ENCODE peak calls at places on chromosomes 6 and 20, in seven cellular contexts. One of them, this sample, is unnamed.

GRCh38 chr20:61985096-61985495 is 80.6 kb downstream of the TAF4 start:
- DNase-seq in CD8-positive, alpha-beta T cell: no peak
- DNase-seq in neuronal stem cell: no peak
- DNase-seq in fibroblast of the aortic adventitia: no peak
- DNase-seq in pancreas: no peak
- DNase-seq in cardiac muscle cell: no peak
- DNase-seq in adrenal gland: no peak
- DNase-seq in this sample: no peak

GRCh38 chr6:157879034-157879872 is 56.2 kb downstream of the SNX9 start:
- DNase-seq in CD8-positive, alpha-beta T cell: no peak
- DNase-seq in neuronal stem cell: no peak
- DNase-seq in fibroblast of the aortic adventitia: no peak
- DNase-seq in pancreas: no peak
- DNase-seq in cardiac muscle cell: no peak
- DNase-seq in adrenal gland: no peak
- DNase-seq in this sample: peak

GRCh38 chr20:59775221-59776055 is 158.0 kb downstream of the SYCP2 start:
- DNase-seq in CD8-positive, alpha-beta T cell: no peak
- DNase-seq in neuronal stem cell: no peak
- DNase-seq in fibroblast of the aortic adventitia: no peak
- DNase-seq in pancreas: peak
- DNase-seq in cardiac muscle cell: no peak
- DNase-seq in adrenal gland: no peak
- DNase-seq in this sample: no peak

GRCh38 chr6:150894935-150895686 is 29.6 kb downstream of the MTHFD1L start:
- DNase-seq in CD8-positive, alpha-beta T cell: no peak
- DNase-seq in neuronal stem cell: no peak
- DNase-seq in fibroblast of the aortic adventitia: peak
- DNase-seq in pancreas: no peak
- DNase-seq in cardiac muscle cell: peak
- DNase-seq in adrenal gland: no peak
- DNase-seq in this sample: no peak

GRCh38 chr6:5738211-5738610 is 268.5 kb downstream of the NRN1 start:
- DNase-seq in CD8-positive, alpha-beta T cell: no peak
- DNase-seq in neuronal stem cell: no peak
- DNase-seq in fibroblast of the aortic adventitia: no peak
- DNase-seq in pancreas: no peak
- DNase-seq in cardiac muscle cell: no peak
- DNase-seq in adrenal gland: no peak
- DNase-seq in this sample: no peak

GRCh38 chr6:140560671-140561070 is 1186.2 kb upstream of the CITED2 start:
- DNase-seq in CD8-positive, alpha-beta T cell: no peak
- DNase-seq in neuronal stem cell: no peak
- DNase-seq in fibroblast of the aortic adventitia: no peak
- DNase-seq in pancreas: no peak
- DNase-seq in cardiac muscle cell: no peak
- DNase-seq in adrenal gland: no peak
- DNase-seq in this sample: no peak

GRCh38 chr20:17624070-17624469 is 54.2 kb downstream of the DSTN start:
- DNase-seq in CD8-positive, alpha-beta T cell: no peak
- DNase-seq in neuronal stem cell: no peak
- DNase-seq in fibroblast of the aortic adventitia: no peak
- DNase-seq in pancreas: no peak
- DNase-seq in cardiac muscle cell: no peak
- DNase-seq in adrenal gland: no peak
- DNase-seq in this sample: no peak

GRCh38 chr6:14799928-14800327 is 445.9 kb upstream of the JARID2 start:
- DNase-seq in CD8-positive, alpha-beta T cell: no peak
- DNase-seq in neuronal stem cell: peak
- DNase-seq in fibroblast of the aortic adventitia: peak
- DNase-seq in pancreas: peak
- DNase-seq in cardiac muscle cell: peak
- DNase-seq in adrenal gland: peak
- DNase-seq in this sample: no peak

GRCh38 chr6:69416739-69417138 is 380.1 kb downstream of the LMBRD1 start:
- DNase-seq in CD8-positive, alpha-beta T cell: no peak
- DNase-seq in neuronal stem cell: no peak
- DNase-seq in fibroblast of the aortic adventitia: no peak
- DNase-seq in pancreas: no peak
- DNase-seq in cardiac muscle cell: no peak
- DNase-seq in adrenal gland: peak
- DNase-seq in this sample: no peak

GRCh38 chr6:89792881-89793280 is 26.7 kb downstream of the MDN1 start:
- DNase-seq in CD8-positive, alpha-beta T cell: no peak
- DNase-seq in neuronal stem cell: no peak
- DNase-seq in fibroblast of the aortic adventitia: no peak
- DNase-seq in pancreas: no peak
- DNase-seq in cardiac muscle cell: peak
- DNase-seq in adrenal gland: peak
- DNase-seq in this sample: no peak

GRCh38 chr20:21272279-21272678 is 30.9 kb upstream of the XRN2 start:
- DNase-seq in CD8-positive, alpha-beta T cell: no peak
- DNase-seq in neuronal stem cell: no peak
- DNase-seq in fibroblast of the aortic adventitia: peak
- DNase-seq in pancreas: no peak
- DNase-seq in cardiac muscle cell: no peak
- DNase-seq in adrenal gland: no peak
- DNase-seq in this sample: no peak

GRCh38 chr20:47854687-47855212 is 69.5 kb upstream of the SULF2 start:
- DNase-seq in CD8-positive, alpha-beta T cell: no peak
- DNase-seq in neuronal stem cell: no peak
- DNase-seq in fibroblast of the aortic adventitia: peak
- DNase-seq in pancreas: no peak
- DNase-seq in cardiac muscle cell: peak
- DNase-seq in adrenal gland: peak
- DNase-seq in this sample: peak

GRCh38 chr20:25081065-25081729 is 744 bp downstream of the VSX1 start:
- DNase-seq in CD8-positive, alpha-beta T cell: peak
- DNase-seq in neuronal stem cell: peak
- DNase-seq in fibroblast of the aortic adventitia: peak
- DNase-seq in pancreas: no peak
- DNase-seq in cardiac muscle cell: peak
- DNase-seq in adrenal gland: peak
- DNase-seq in this sample: no peak

GRCh38 chr6:135830452-135830851 is 21.0 kb upstream of the PDE7B start:
- DNase-seq in CD8-positive, alpha-beta T cell: no peak
- DNase-seq in neuronal stem cell: no peak
- DNase-seq in fibroblast of the aortic adventitia: no peak
- DNase-seq in pancreas: no peak
- DNase-seq in cardiac muscle cell: no peak
- DNase-seq in adrenal gland: no peak
- DNase-seq in this sample: no peak

GRCh38 chr6:109480993-109481480 is 2.0 kb downstream of the ZBTB24 start:
- DNase-seq in CD8-positive, alpha-beta T cell: no peak
- DNase-seq in neuronal stem cell: no peak
- DNase-seq in fibroblast of the aortic adventitia: no peak
- DNase-seq in pancreas: no peak
- DNase-seq in cardiac muscle cell: no peak
- DNase-seq in adrenal gland: no peak
- DNase-seq in this sample: no peak

GRCh38 chr6:149965191-149966020 is 1.7 kb downstream of the ULBP1 start:
- DNase-seq in CD8-positive, alpha-beta T cell: peak
- DNase-seq in neuronal stem cell: no peak
- DNase-seq in fibroblast of the aortic adventitia: no peak
- DNase-seq in pancreas: no peak
- DNase-seq in cardiac muscle cell: peak
- DNase-seq in adrenal gland: no peak
- DNase-seq in this sample: no peak

GRCh38 chr20:58772786-58773185 is 77.9 kb downstream of the GNAS-AS1 start:
- DNase-seq in CD8-positive, alpha-beta T cell: no peak
- DNase-seq in neuronal stem cell: no peak
- DNase-seq in fibroblast of the aortic adventitia: no peak
- DNase-seq in pancreas: no peak
- DNase-seq in cardiac muscle cell: no peak
- DNase-seq in adrenal gland: no peak
- DNase-seq in this sample: no peak
- H3K4me3 ChIP-seq in CD8-positive, alpha-beta T cell: no peak
- H3K4me3 ChIP-seq in neuronal stem cell: no peak
- H3K4me3 ChIP-seq in fibroblast of the aortic adventitia: no peak
- H3K4me3 ChIP-seq in pancreas: no peak
- H3K4me3 ChIP-seq in cardiac muscle cell: no peak
- H3K4me3 ChIP-seq in adrenal gland: no peak
- H3K4me3 ChIP-seq in this sample: no peak

GRCh38 chr20:1810926-1811620 is 84.1 kb upstream of the SIRPA start:
- DNase-seq in CD8-positive, alpha-beta T cell: no peak
- DNase-seq in neuronal stem cell: no peak
- DNase-seq in fibroblast of the aortic adventitia: peak
- DNase-seq in pancreas: no peak
- DNase-seq in cardiac muscle cell: no peak
- DNase-seq in adrenal gland: no peak
- DNase-seq in this sample: no peak

GRCh38 chr20:1810572-1810925 is 84.7 kb upstream of the SIRPA start:
- DNase-seq in CD8-positive, alpha-beta T cell: no peak
- DNase-seq in neuronal stem cell: no peak
- DNase-seq in fibroblast of the aortic adventitia: no peak
- DNase-seq in pancreas: no peak
- DNase-seq in cardiac muscle cell: no peak
- DNase-seq in adrenal gland: no peak
- DNase-seq in this sample: no peak

GRCh38 chr20:1809611-1810510 is 85.3 kb upstream of the SIRPA start:
- DNase-seq in CD8-positive, alpha-beta T cell: peak
- DNase-seq in neuronal stem cell: no peak
- DNase-seq in fibroblast of the aortic adventitia: peak
- DNase-seq in pancreas: no peak
- DNase-seq in cardiac muscle cell: no peak
- DNase-seq in adrenal gland: no peak
- DNase-seq in this sample: no peak

GRCh38 chr20:1813101-1813529 is 82.1 kb upstream of the SIRPA start:
- DNase-seq in CD8-positive, alpha-beta T cell: no peak
- DNase-seq in neuronal stem cell: no peak
- DNase-seq in fibroblast of the aortic adventitia: peak
- DNase-seq in pancreas: no peak
- DNase-seq in cardiac muscle cell: no peak
- DNase-seq in adrenal gland: peak
- DNase-seq in this sample: no peak

DNA sequence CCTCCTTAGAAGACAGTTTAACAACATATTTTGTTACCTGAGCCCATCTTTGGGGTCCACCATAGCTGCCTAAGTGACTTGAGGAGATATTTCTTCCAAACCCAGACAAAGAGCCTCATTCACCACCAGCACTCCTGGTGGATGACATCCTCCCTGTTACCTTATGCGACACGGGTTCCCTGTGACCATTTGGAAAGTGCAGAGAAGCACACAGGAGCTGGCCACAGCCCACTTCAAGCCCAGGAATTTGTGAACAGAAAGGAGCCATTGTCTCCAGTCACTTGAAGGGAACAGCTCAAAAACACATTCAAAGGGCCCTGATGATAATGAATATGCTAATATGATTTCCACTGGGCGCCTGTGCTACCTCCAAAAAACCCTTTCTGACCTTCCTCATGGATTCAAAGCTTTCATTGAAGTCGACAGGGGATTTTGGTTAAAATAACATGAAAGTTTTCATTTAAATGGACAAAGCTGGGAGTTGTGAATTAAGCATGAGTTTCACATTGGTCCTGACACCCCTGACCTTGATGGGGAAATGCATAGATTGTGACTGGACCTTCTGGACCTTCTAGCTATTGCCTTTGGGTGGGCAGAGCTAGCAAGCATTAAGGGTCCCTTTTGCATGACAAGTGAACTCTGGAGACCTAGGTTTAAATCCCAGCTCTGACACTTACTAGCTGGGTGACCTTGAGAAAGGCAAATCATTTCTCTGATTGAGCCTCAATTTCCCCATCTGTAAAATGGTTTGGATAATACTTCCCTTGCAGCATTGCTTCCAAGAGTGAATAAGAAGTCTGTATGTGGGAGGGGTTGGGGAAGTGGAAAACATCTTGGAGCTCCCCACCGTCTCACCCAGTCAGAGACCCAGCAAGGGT is 83.3 kb upstream of the SIRPA start:
- DNase-seq in CD8-positive, alpha-beta T cell: no peak
- DNase-seq in neuronal stem cell: peak
- DNase-seq in fibroblast of the aortic adventitia: no peak
- DNase-seq in pancreas: no peak
- DNase-seq in cardiac muscle cell: no peak
- DNase-seq in adrenal gland: no peak
- DNase-seq in this sample: no peak
- H3K4me3 ChIP-seq in CD8-positive, alpha-beta T cell: no peak
- H3K4me3 ChIP-seq in neuronal stem cell: no peak
- H3K4me3 ChIP-seq in fibroblast of the aortic adventitia: no peak
- H3K4me3 ChIP-seq in pancreas: no peak
- H3K4me3 ChIP-seq in cardiac muscle cell: no peak
- H3K4me3 ChIP-seq in adrenal gland: no peak
- H3K4me3 ChIP-seq in this sample: no peak

DNA sequence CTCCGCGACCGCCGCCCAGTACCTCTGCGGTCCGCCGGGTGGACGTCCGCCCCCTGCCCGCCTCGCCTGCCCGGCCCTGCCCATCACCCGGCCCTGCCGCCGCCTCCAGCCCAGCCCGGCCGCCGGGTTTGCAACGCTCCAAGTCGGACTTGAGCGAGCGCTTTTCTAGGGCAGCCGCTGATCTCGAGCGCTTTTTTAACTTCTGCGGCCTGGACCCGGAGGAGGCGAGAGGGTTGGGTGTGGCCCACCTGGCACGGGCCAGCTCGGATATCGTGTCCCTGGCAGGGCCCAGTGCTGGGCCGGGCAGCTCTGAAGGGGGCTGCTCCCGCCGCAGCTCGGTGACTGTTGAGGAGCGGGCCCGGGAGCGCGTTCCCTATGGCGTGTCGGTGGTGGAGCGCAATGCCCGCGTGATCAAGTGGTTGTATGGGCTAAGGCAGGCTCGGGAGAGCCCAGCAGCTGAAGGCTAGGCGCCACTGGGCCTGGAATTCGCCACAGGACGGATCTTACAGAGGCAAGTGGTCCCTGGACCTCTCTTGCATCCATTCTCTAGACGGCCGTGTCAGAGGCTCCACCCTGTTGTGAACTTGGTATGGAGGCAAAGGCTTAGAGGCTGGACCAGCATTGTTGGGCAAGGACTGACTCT is 11.8 kb downstream of the FAM110A start:
- DNase-seq in CD8-positive, alpha-beta T cell: peak
- DNase-seq in neuronal stem cell: no peak
- DNase-seq in fibroblast of the aortic adventitia: no peak
- DNase-seq in pancreas: no peak
- DNase-seq in cardiac muscle cell: no peak
- DNase-seq in adrenal gland: no peak
- DNase-seq in this sample: no peak
- H3K4me3 ChIP-seq in CD8-positive, alpha-beta T cell: peak
- H3K4me3 ChIP-seq in neuronal stem cell: peak
- H3K4me3 ChIP-seq in fibroblast of the aortic adventitia: no peak
- H3K4me3 ChIP-seq in pancreas: no peak
- H3K4me3 ChIP-seq in cardiac muscle cell: no peak
- H3K4me3 ChIP-seq in adrenal gland: no peak
- H3K4me3 ChIP-seq in this sample: peak

GRCh38 chr20:39092733-39093410 is 130.7 kb downstream of the DHX35 start:
- DNase-seq in CD8-positive, alpha-beta T cell: no peak
- DNase-seq in neuronal stem cell: no peak
- DNase-seq in fibroblast of the aortic adventitia: no peak
- DNase-seq in pancreas: no peak
- DNase-seq in cardiac muscle cell: no peak
- DNase-seq in adrenal gland: no peak
- DNase-seq in this sample: no peak

GRCh38 chr20:39089029-39089428 is 126.9 kb downstream of the DHX35 start:
- DNase-seq in CD8-positive, alpha-beta T cell: no peak
- DNase-seq in neuronal stem cell: no peak
- DNase-seq in fibroblast of the aortic adventitia: no peak
- DNase-seq in pancreas: no peak
- DNase-seq in cardiac muscle cell: no peak
- DNase-seq in adrenal gland: no peak
- DNase-seq in this sample: no peak

GRCh38 chr20:39089797-39090196 is 127.7 kb downstream of the DHX35 start:
- DNase-seq in CD8-positive, alpha-beta T cell: no peak
- DNase-seq in neuronal stem cell: no peak
- DNase-seq in fibroblast of the aortic adventitia: no peak
- DNase-seq in pancreas: no peak
- DNase-seq in cardiac muscle cell: no peak
- DNase-seq in adrenal gland: no peak
- DNase-seq in this sample: no peak

GRCh38 chr20:39090881-39091280 is 128.7 kb downstream of the DHX35 start:
- DNase-seq in CD8-positive, alpha-beta T cell: no peak
- DNase-seq in neuronal stem cell: no peak
- DNase-seq in fibroblast of the aortic adventitia: no peak
- DNase-seq in pancreas: no peak
- DNase-seq in cardiac muscle cell: no peak
- DNase-seq in adrenal gland: no peak
- DNase-seq in this sample: no peak
- H3K4me3 ChIP-seq in CD8-positive, alpha-beta T cell: no peak
- H3K4me3 ChIP-seq in neuronal stem cell: no peak
- H3K4me3 ChIP-seq in fibroblast of the aortic adventitia: no peak
- H3K4me3 ChIP-seq in pancreas: no peak
- H3K4me3 ChIP-seq in cardiac muscle cell: no peak
- H3K4me3 ChIP-seq in adrenal gland: no peak
- H3K4me3 ChIP-seq in this sample: no peak

This sample was measured in iPS DF 6.9.